ENCODE peak calls at places on chromosomes 2 and 18, in five cellular contexts. One of them, this sample, is unnamed.

GRCh38 chr18:23135679-23136325 is 517 bp downstream of the CABLES1 start:
- DNase-seq in A549: no peak
- DNase-seq in GM12878: no peak
- DNase-seq in heart left ventricle: peak
- DNase-seq in uterus: no peak
- DNase-seq in this sample: no peak

GRCh38 chr2:239853121-239853520 is 172.0 kb downstream of the NDUFA10 start:
- DNase-seq in GM12878: no peak
- DNase-seq in A549: no peak
- DNase-seq in uterus: no peak
- DNase-seq in heart left ventricle: no peak
- DNase-seq in this sample: no peak

GRCh38 chr18:71831039-71831438 is 713.1 kb downstream of the CBLN2 start:
- DNase-seq in uterus: no peak
- DNase-seq in GM12878: no peak
- DNase-seq in A549: no peak
- DNase-seq in heart left ventricle: no peak
- DNase-seq in this sample: no peak

GRCh38 chr2:150224321-150224720 is 263.1 kb downstream of the RND3 start:
- DNase-seq in heart left ventricle: no peak
- DNase-seq in GM12878: no peak
- DNase-seq in A549: no peak
- DNase-seq in uterus: no peak
- DNase-seq in this sample: no peak

GRCh38 chr2:27095745-27096651 is 9.4 kb downstream of the KHK start:
- DNase-seq in uterus: peak
- DNase-seq in heart left ventricle: peak
- DNase-seq in GM12878: no peak
- DNase-seq in A549: peak
- DNase-seq in this sample: no peak

GRCh38 chr2:176152350-176153181 is 1.2 kb downstream of the HOXD4 start:
- DNase-seq in A549: no peak
- DNase-seq in uterus: no peak
- DNase-seq in heart left ventricle: no peak
- DNase-seq in GM12878: no peak
- DNase-seq in this sample: no peak

GRCh38 chr18:58360324-58360723 is 268.6 kb downstream of the ALPK2 start:
- DNase-seq in GM12878: no peak
- DNase-seq in heart left ventricle: no peak
- DNase-seq in uterus: no peak
- DNase-seq in A549: no peak
- DNase-seq in this sample: no peak

GRCh38 chr2:218146056-218146455 is 20.2 kb downstream of the CXCR2 start:
- DNase-seq in uterus: no peak
- DNase-seq in GM12878: no peak
- DNase-seq in A549: no peak
- DNase-seq in heart left ventricle: no peak
- DNase-seq in this sample: no peak

GRCh38 chr2:69619725-69620124 is 23.8 kb downstream of the AAK1 start:
- DNase-seq in GM12878: no peak
- DNase-seq in uterus: no peak
- DNase-seq in A549: no peak
- DNase-seq in heart left ventricle: no peak
- DNase-seq in this sample: no peak

GRCh38 chr2:17171446-17172049 is 346.7 kb downstream of the RAD51AP2 start:
- DNase-seq in GM12878: no peak
- DNase-seq in A549: no peak
- DNase-seq in uterus: no peak
- DNase-seq in heart left ventricle: no peak
- DNase-seq in this sample: no peak

GRCh38 chr18:55111271-55111670 is 152.0 kb upstream of the CCDC68 start:
- DNase-seq in heart left ventricle: no peak
- DNase-seq in A549: no peak
- DNase-seq in uterus: no peak
- DNase-seq in GM12878: no peak
- DNase-seq in this sample: no peak

GRCh38 chr18:28411806-28412205 is 234.9 kb upstream of the CDH2 start:
- DNase-seq in heart left ventricle: no peak
- DNase-seq in GM12878: no peak
- DNase-seq in A549: no peak
- DNase-seq in uterus: no peak
- DNase-seq in this sample: no peak

GRCh38 chr2:241064008-241064801 is 37.9 kb downstream of the MTERF4 start:
- DNase-seq in heart left ventricle: peak
- DNase-seq in GM12878: no peak
- DNase-seq in uterus: no peak
- DNase-seq in A549: peak
- DNase-seq in this sample: no peak

GRCh38 chr18:22591231-22591630 is 173.5 kb upstream of the CTAGE1 start:
- DNase-seq in A549: no peak
- DNase-seq in uterus: no peak
- DNase-seq in GM12878: no peak
- DNase-seq in heart left ventricle: no peak
- DNase-seq in this sample: no peak

GRCh38 chr2:134108124-134108523 is 145.7 kb upstream of the MGAT5 start:
- DNase-seq in heart left ventricle: no peak
- DNase-seq in uterus: no peak
- DNase-seq in GM12878: no peak
- DNase-seq in A549: no peak
- DNase-seq in this sample: no peak

GRCh38 chr2:98568161-98568956 is 40.0 kb downstream of the COA5 start:
- DNase-seq in A549: no peak
- DNase-seq in uterus: no peak
- DNase-seq in GM12878: no peak
- DNase-seq in heart left ventricle: no peak
- DNase-seq in this sample: no peak

GRCh38 chr18:77127769-77128671 is 4.6 kb downstream of the MBP start:
- DNase-seq in heart left ventricle: no peak
- DNase-seq in GM12878: peak
- DNase-seq in A549: no peak
- DNase-seq in uterus: peak
- DNase-seq in this sample: no peak
- TF ChIP-seq POLR2A in heart left ventricle: no peak
- TF ChIP-seq POLR2A in GM12878: no peak
- TF ChIP-seq POLR2A in A549: no peak
- TF ChIP-seq POLR2A in uterus: no peak
- TF ChIP-seq POLR2A in this sample: no peak

DNA sequence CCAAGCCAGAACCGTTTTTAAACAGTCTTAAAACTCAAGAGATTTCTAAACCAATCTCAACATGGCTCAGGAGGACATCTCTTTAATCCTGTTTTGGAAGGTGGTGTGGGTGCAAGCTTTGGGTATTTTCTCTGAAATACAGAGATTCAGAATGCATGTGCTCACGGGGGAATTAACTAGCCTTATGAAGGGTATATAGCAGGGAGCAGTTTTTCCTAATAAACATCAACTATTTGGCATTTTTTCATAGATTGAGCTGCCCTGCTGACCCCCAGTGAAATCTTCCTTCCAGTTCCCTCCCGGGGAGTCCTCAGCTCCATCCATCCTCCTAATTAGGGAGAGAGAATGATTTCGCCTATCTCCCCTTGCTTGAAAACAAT is 122.6 kb downstream of the SMAD7 start:
- DNase-seq in heart left ventricle: no peak
- DNase-seq in uterus: peak
- DNase-seq in GM12878: no peak
- DNase-seq in A549: no peak
- DNase-seq in this sample: no peak
- H3K4me3 ChIP-seq in heart left ventricle: no peak
- H3K4me3 ChIP-seq in uterus: peak
- H3K4me3 ChIP-seq in GM12878: no peak
- H3K4me3 ChIP-seq in A549: no peak
- H3K4me3 ChIP-seq in this sample: no peak

GRCh38 chr2:20448246-20449046 is 1.6 kb downstream of the RHOB start:
- DNase-seq in A549: peak
- DNase-seq in uterus: peak
- DNase-seq in heart left ventricle: no peak
- DNase-seq in GM12878: no peak
- DNase-seq in this sample: no peak
- TF ChIP-seq POLR2A in A549: no peak
- TF ChIP-seq POLR2A in uterus: no peak
- TF ChIP-seq POLR2A in heart left ventricle: no peak
- TF ChIP-seq POLR2A in GM12878: no peak
- TF ChIP-seq POLR2A in this sample: peak

GRCh38 chr2:154638768-154639167 is 59.7 kb upstream of the KCNJ3 start:
- DNase-seq in heart left ventricle: no peak
- DNase-seq in A549: no peak
- DNase-seq in uterus: no peak
- DNase-seq in GM12878: no peak
- DNase-seq in this sample: no peak
- H3K4me3 ChIP-seq in heart left ventricle: no peak
- H3K4me3 ChIP-seq in A549: no peak
- H3K4me3 ChIP-seq in uterus: no peak
- H3K4me3 ChIP-seq in GM12878: no peak
- H3K4me3 ChIP-seq in this sample: no peak

DNA sequence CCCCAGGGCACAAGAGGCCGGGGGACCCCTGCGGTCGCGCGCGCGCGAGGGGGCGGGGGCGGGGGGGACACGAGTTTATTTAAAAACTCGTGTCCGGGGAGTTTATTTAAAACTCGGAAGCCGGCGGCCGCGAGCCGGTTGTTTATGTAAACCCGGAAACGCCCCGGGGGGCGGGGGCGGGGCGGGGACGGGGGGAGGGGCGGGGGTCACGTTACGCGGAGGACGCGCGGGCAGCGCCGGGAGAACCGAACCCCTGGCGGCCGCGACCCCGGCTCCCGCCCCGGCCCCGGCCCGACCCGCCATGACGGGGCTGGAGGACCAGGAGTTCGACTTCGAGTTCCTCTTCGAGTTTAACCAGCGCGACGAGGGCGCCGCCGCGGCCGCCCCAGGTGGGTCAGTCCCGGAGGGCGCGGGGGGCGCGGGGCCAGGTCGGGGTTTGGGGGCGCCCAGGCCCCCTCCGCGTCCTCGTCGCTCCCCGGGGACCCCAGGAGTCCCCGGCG is 4.4 kb downstream of the NFATC1 start:
- DNase-seq in heart left ventricle: peak
- DNase-seq in A549: peak
- DNase-seq in GM12878: no peak
- DNase-seq in uterus: peak
- DNase-seq in this sample: peak
- TF ChIP-seq POLR2A in heart left ventricle: no peak
- TF ChIP-seq POLR2A in A549: no peak
- TF ChIP-seq POLR2A in GM12878: no peak
- TF ChIP-seq POLR2A in uterus: no peak
- TF ChIP-seq POLR2A in this sample: no peak

DNA sequence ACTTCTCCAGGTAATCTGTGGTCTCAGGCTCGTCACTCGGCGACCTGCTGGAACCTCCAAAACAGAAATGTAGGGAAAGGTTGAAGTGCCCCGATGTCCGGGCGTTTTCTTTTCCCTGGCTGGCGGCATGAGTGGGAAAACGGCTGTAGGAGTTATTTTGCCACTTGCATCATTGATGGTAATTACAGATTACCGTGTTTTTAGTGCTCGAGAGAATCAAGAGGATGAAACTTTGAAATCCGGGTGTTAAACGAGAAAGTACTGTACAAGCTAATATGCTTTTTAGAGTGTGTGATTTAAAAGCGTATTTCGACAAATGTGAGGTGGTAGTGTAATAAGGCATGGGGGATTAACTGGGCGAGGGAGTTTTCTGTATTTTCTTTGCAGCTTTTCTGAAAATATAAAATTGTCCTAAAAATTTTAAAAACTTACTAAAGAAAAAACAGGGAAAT is 819 bp downstream of the GRHL1 start:
- DNase-seq in uterus: no peak
- DNase-seq in A549: no peak
- DNase-seq in GM12878: no peak
- DNase-seq in heart left ventricle: no peak
- DNase-seq in this sample: no peak
- H3K4me3 ChIP-seq in uterus: peak
- H3K4me3 ChIP-seq in A549: peak
- H3K4me3 ChIP-seq in GM12878: peak
- H3K4me3 ChIP-seq in heart left ventricle: peak
- H3K4me3 ChIP-seq in this sample: peak

DNA sequence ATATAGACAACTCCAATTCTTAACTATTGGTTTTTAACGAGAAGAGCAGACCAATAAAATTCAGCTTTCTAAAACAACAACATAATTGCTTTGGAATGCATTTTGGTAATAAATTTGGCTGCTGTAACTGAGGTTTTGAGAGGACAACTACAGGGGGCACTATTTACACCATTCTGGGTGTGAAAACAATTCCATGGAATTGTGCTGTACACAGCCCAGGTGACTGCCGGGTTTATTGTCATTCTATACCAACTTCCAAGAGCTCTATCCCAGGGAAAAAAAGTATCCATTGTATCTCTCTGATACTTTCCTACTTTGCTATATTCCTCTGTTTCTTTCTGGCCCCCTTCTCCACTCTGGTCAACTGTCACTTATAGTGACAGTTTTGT is 38.4 kb downstream of the IRS1 start:
- DNase-seq in GM12878: no peak
- DNase-seq in A549: no peak
- DNase-seq in uterus: no peak
- DNase-seq in heart left ventricle: no peak
- DNase-seq in this sample: no peak
- TF ChIP-seq POLR2A in GM12878: no peak
- TF ChIP-seq POLR2A in A549: no peak
- TF ChIP-seq POLR2A in uterus: no peak
- TF ChIP-seq POLR2A in heart left ventricle: no peak
- TF ChIP-seq POLR2A in this sample: no peak

This sample was measured in esophagus squamous epithelium.